ENCODE peak calls at places on chromosome 1, in seven cellular contexts. Z is transverse colon, S is pancreas, K is GM12878, R is heart right ventricle, E is PC-3, P is DND-41. L is an unnamed sample. For H3K9me3, the result is how much of the 10 kb centered on the place peaks cover.

GRCh38 chr1:5856246-5856815 is 135.9 kb downstream of the NPHP4 start:
- DNase-seq in Z (no peak), S (peak), K (no peak), R (no peak), E (peak), P (no peak), L (no peak)

GRCh38 chr1:65027699-65028358 is 61.5 kb upstream of the JAK1 start:
- DNase-seq in Z (peak), S (peak), K (no peak), R (peak), E (peak), P (no peak), L (peak)

GRCh38 chr1:113675299-113675698 is 84.0 kb downstream of the PHTF1 start:
- DNase-seq in Z (no peak), S (no peak), K (no peak), R (no peak), E (peak), P (no peak), L (no peak)

GRCh38 chr1:171487038-171487437 is 1.7 kb downstream of the PRRC2C start:
- DNase-seq in Z (no peak), S (no peak), K (no peak), R (no peak), E (no peak), P (no peak), L (no peak)

GRCh38 chr1:8822383-8823294 is 5.2 kb upstream of the RERE start:
- DNase-seq in Z (no peak), S (no peak), K (no peak), R (no peak), E (peak), P (no peak), L (no peak)

GRCh38 chr1:235763962-235764361 is 102.7 kb downstream of the LYST start:
- DNase-seq in Z (no peak), S (no peak), K (peak), R (no peak), E (no peak), P (no peak), L (no peak)

GRCh38 chr1:26861889-26862371 is 1.0 kb upstream of the SFN start:
- DNase-seq in Z (no peak), S (no peak), K (no peak), R (no peak), E (peak), P (no peak), L (peak)

GRCh38 chr1:116699605-116700004 is 32.1 kb upstream of the IGSF3 start:
- DNase-seq in Z (no peak), S (no peak), K (no peak), R (no peak), E (no peak), P (no peak), L (no peak)

GRCh38 chr1:86648255-86648654 is 56.1 kb upstream of the SH3GLB1 start:
- DNase-seq in Z (no peak), S (no peak), K (no peak), R (no peak), E (peak), P (no peak), L (no peak)

GRCh38 chr1:247096958-247097357 is 7.2 kb downstream of the ZNF669 start:
- DNase-seq in Z (no peak), S (no peak), K (no peak), R (no peak), E (no peak), P (no peak), L (no peak)

GRCh38 chr1:247102381-247102780 is 1.8 kb downstream of the ZNF669 start:
- DNase-seq in Z (no peak), S (no peak), K (no peak), R (no peak), E (peak), P (no peak), L (no peak)

GRCh38 chr1:247096112-247096511 is 8.0 kb downstream of the ZNF669 start:
- DNase-seq in Z (no peak), S (no peak), K (no peak), R (no peak), E (no peak), P (no peak), L (no peak)

GRCh38 chr1:247100676-247101279 is 3.4 kb downstream of the ZNF669 start:
- DNase-seq in Z (no peak), S (no peak), K (no peak), R (no peak), E (no peak), P (no peak), L (no peak)

DNA sequence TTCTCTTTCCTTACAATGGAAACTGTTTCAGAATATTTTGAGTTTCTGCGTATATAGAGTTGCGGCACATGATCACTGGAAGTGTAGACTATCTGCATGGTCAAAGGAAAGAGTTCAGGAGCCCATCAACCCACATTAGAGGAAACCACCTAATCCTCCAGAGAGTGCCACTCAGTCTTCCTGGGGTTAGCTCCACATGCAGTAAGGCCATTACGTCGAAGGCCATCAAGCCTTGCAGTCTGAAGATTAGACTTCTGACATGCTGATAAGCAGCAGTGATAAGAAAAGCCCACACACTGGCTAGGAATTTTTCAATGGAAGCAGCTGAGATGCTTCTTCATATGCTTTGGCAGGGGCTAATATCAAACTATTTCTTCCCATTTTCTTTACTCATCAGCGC is 7.6 kb downstream of the ZNF669 start:
- DNase-seq in Z (no peak), S (no peak), K (no peak), R (no peak), E (no peak), P (no peak), L (no peak)
- H3K9me3 ChIP-seq in Z (under half), S (under half), K (under half), R (half or more), E (under half), P (under half), L (under half)

DNA sequence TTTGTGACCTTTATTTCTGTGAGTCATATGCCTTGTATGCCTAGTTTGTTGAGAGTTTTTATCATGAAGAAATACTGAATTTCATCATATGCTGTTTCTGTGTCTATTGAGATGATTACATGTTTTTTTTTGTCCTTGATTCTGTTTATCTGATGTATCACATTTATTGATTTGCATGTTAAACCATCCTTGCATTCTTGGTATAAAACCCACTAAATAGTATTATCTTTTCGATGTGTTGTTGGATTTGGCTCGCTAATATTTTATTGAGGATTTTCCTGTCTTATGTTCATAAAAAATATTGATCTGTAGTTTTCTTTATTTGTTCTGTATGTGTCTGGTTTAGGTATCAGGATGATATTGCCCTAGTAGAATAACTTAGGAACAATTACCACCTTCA is 164.7 kb upstream of the CHRM3 start:
- DNase-seq in Z (no peak), S (no peak), K (no peak), R (no peak), E (no peak), P (no peak), L (no peak)
- H3K9me3 ChIP-seq in Z (under half), S (under half), K (under half), R (under half), E (under half), P (under half), L (under half)

GRCh38 chr1:104291156-104291555 is 541.5 kb downstream of the AMY1C start:
- DNase-seq in Z (no peak), S (no peak), K (no peak), R (no peak), E (no peak), P (no peak), L (no peak)

GRCh38 chr1:104294259-104294658 is 544.6 kb downstream of the AMY1C start:
- DNase-seq in Z (no peak), S (no peak), K (no peak), R (no peak), E (no peak), P (no peak), L (no peak)

DNA sequence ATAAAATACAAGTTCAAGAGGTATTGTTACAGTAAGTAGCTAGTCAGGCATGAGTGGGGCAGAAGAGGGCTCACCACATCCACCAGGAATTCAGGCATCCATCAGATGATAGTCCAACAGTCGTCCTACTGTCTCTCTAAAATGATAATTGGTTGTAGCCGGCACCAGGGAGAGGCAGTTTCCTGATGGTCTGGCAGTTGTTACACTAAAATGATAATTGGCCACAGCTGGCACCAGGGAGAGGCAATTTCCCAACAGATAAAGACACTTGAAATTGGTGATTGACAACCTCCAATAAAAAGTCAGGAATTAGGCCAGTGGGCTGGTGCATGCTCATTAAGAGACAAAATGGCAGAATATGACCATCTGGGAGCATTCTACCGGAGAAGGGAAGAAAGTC is 545.8 kb downstream of the AMY1C start:
- DNase-seq in Z (no peak), S (no peak), K (no peak), R (no peak), E (no peak), P (no peak), L (no peak)
- H3K9me3 ChIP-seq in Z (under half), S (under half), K (under half), R (under half), E (under half), P (under half), L (under half)

DNA sequence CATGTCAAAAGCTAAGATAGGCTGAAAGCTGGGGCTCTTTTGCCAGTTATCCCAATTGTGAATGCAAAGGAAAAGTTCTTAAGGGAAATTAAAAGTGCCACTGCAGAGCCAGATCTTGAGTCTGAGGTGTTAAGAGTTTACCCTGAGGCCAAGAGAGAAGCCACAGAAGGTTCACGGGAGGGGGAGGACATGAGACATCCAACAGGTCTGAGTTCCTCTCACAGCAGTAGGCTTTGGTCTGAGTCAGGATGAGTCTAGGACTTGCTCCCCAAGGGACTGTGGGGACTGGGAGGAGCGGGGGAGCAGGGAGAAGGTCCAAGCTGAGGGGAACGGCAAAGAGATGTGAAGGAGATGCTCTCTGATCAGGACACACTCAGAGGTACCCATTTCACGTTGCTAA is 411.2 kb upstream of the CAMK1G start:
- DNase-seq in Z (no peak), S (no peak), K (no peak), R (no peak), E (peak), P (no peak), L (no peak)
- H3K9me3 ChIP-seq in Z (under half), S (under half), K (under half), R (under half), E (under half), P (under half), L (under half)

GRCh38 chr1:152884966-152885624 is 7.0 kb downstream of the SMCP start:
- DNase-seq in Z (no peak), S (no peak), K (no peak), R (no peak), E (peak), P (no peak), L (no peak)

GRCh38 chr1:152886758-152887409 is 8.8 kb downstream of the SMCP start:
- DNase-seq in Z (no peak), S (no peak), K (no peak), R (no peak), E (no peak), P (no peak), L (no peak)

GRCh38 chr1:152884085-152884484 is 6.0 kb downstream of the SMCP start:
- DNase-seq in Z (no peak), S (no peak), K (no peak), R (no peak), E (no peak), P (no peak), L (no peak)

GRCh38 chr1:152886090-152886489 is 8.0 kb downstream of the SMCP start:
- DNase-seq in Z (no peak), S (no peak), K (no peak), R (no peak), E (no peak), P (no peak), L (no peak)

GRCh38 chr1:152884506-152884905 is 6.4 kb downstream of the SMCP start:
- DNase-seq in Z (no peak), S (no peak), K (no peak), R (no peak), E (no peak), P (no peak), L (no peak)
- H3K9me3 ChIP-seq in Z (under half), S (under half), K (under half), R (under half), E (under half), P (under half), L (under half)